ENCODE peak calls at places on chromosome 19, in six cellular contexts. B is mesenchymal stem cell, E is neuronal stem cell, T is H9, F is H1, I is IMR-90. J is an unnamed sample. For H3K4me1, the result is how much of the 10 kb centered on the place peaks cover.

GRCh38 chr19:19956431-19957075 is 55.8 kb downstream of the ZNF93 start:
- DNase-seq in E (peak), T (peak), I (no peak), B (no peak), F (peak), J (peak)

GRCh38 chr19:16015805-16016173 is 60.5 kb upstream of the TPM4 start:
- DNase-seq in T (no peak), F (no peak), E (no peak), I (no peak), B (no peak), J (no peak)

GRCh38 chr19:31675187-31675913 is 326.1 kb upstream of the TSHZ3 start:
- DNase-seq in F (no peak), I (peak), E (no peak), T (no peak), B (peak), J (no peak)

GRCh38 chr19:33175886-33176669 is 18.1 kb upstream of the LRP3 start:
- DNase-seq in T (no peak), E (no peak), B (peak), F (no peak), I (peak), J (peak)

GRCh38 chr19:7799640-7800355 is 30.2 kb upstream of the EVI5L start:
- DNase-seq in I (peak), T (peak), E (peak), F (peak), B (peak), J (peak)

GRCh38 chr19:29596080-29596479 is 10.0 kb upstream of the POP4 start:
- DNase-seq in T (no peak), E (no peak), B (no peak), F (no peak), I (no peak), J (peak)

GRCh38 chr19:6731822-6732221 is 5.6 kb downstream of the GPR108 start:
- DNase-seq in T (peak), F (no peak), E (no peak), B (no peak), I (no peak), J (no peak)

GRCh38 chr19:48926909-48927308 is 6.6 kb upstream of the DHDH start:
- DNase-seq in I (peak), B (peak), F (no peak), E (no peak), T (no peak), J (no peak)

GRCh38 chr19:53554804-53555203 is 16.9 kb downstream of the ZNF331 start:
- DNase-seq in B (no peak), T (no peak), I (no peak), F (no peak), E (no peak), J (no peak)

GRCh38 chr19:40603719-40604646 is 2.8 kb downstream of the LTBP4 start:
- DNase-seq in F (peak), T (peak), I (peak), B (peak), E (peak), J (peak)

GRCh38 chr19:50500060-50500752 is 10.8 kb downstream of the JOSD2 start:
- DNase-seq in T (peak), F (no peak), I (no peak), E (no peak), B (peak), J (peak)

GRCh38 chr19:36915992-36916830 is at the start of the genes ZNF568 and ZNF829:
- DNase-seq in T (peak), I (peak), B (peak), F (peak), E (peak), J (peak)

GRCh38 chr19:45798995-45799517 is 6.4 kb upstream of the DMWD start:
- DNase-seq in B (peak), F (no peak), E (no peak), T (peak), I (peak), J (peak)

GRCh38 chr19:35008891-35009341 is 8.8 kb downstream of the GRAMD1A start:
- DNase-seq in F (no peak), I (no peak), T (no peak), B (no peak), E (no peak), J (no peak)

GRCh38 chr19:5070922-5071321 is 102.0 kb downstream of the KDM4B start:
- DNase-seq in T (no peak), I (no peak), F (no peak), E (no peak), B (no peak), J (no peak)

GRCh38 chr19:34512254-34512796 is 30.8 kb downstream of the WTIP start:
- DNase-seq in E (no peak), F (no peak), B (no peak), I (no peak), T (no peak), J (no peak)

GRCh38 chr19:47040869-47041268 is 7.6 kb downstream of the TMEM160 start:
- DNase-seq in T (no peak), E (no peak), F (no peak), I (no peak), B (no peak), J (no peak)

GRCh38 chr19:2247433-2248101 is 1.6 kb upstream of the AMH start:
- DNase-seq in T (no peak), F (no peak), I (no peak), E (no peak), B (no peak), J (no peak)

GRCh38 chr19:48745208-48745995 is 1.3 kb downstream of the IZUMO1 start:
- DNase-seq in T (peak), I (peak), F (no peak), E (no peak), B (peak), J (peak)

GRCh38 chr19:35937345-35938281 is 1.4 kb downstream of the LRFN3 start:
- DNase-seq in I (no peak), F (no peak), E (no peak), T (no peak), B (no peak), J (peak)

GRCh38 chr19:54430306-54431254 is 15.3 kb downstream of the TTYH1 start:
- DNase-seq in I (no peak), F (no peak), B (peak), T (peak), E (no peak), J (peak)

GRCh38 chr19:8158411-8159074 is 9.2 kb upstream of the FBN3 start:
- DNase-seq in E (peak), B (peak), I (peak), T (peak), F (no peak), J (peak)

GRCh38 chr19:3250675-3251074 is 26.2 kb downstream of the CELF5 start:
- DNase-seq in F (no peak), I (no peak), B (no peak), T (no peak), E (no peak), J (peak)

GRCh38 chr19:58400916-58401824 is 5.7 kb downstream of the RNF225 start:
- DNase-seq in F (peak), T (peak), I (peak), B (peak), E (peak), J (peak)
- H2BK15ac ChIP-seq in F (peak), T (no peak), I (no peak), B (peak), E (peak), J (no peak)

DNA sequence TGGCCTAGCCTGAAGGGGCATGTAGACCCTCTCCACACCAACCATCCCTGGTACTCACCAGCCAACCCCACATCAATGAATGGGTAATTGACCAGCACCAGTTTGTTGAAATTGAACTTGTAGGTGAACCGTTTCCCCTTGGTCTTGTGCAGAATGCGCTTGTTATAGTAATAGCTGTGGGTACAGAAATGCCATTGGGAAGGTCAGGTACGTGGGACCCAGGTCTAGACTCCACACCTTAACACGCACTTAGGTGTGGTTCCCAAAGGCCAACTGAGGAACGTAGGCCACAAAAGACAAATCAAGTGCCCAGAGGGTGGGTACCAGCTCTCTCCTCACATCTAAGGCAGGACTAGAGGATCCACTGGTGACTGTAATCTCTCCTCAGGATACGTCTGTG is 5.2 kb downstream of the ERF start:
- DNase-seq in T (no peak), B (no peak), I (no peak), F (no peak), E (no peak), J (no peak)
- H3K27ac ChIP-seq in T (no peak), B (no peak), I (no peak), F (no peak), E (no peak), J (no peak)

GRCh38 chr19:18417250-18418033 is 1.8 kb upstream of the SSBP4 start:
- DNase-seq in E (peak), B (peak), F (no peak), I (peak), T (peak), J (peak)
- H3K4me1 ChIP-seq in E (half or more), B (half or more), F (under half), I (under half), T (under half), J (under half)

DNA sequence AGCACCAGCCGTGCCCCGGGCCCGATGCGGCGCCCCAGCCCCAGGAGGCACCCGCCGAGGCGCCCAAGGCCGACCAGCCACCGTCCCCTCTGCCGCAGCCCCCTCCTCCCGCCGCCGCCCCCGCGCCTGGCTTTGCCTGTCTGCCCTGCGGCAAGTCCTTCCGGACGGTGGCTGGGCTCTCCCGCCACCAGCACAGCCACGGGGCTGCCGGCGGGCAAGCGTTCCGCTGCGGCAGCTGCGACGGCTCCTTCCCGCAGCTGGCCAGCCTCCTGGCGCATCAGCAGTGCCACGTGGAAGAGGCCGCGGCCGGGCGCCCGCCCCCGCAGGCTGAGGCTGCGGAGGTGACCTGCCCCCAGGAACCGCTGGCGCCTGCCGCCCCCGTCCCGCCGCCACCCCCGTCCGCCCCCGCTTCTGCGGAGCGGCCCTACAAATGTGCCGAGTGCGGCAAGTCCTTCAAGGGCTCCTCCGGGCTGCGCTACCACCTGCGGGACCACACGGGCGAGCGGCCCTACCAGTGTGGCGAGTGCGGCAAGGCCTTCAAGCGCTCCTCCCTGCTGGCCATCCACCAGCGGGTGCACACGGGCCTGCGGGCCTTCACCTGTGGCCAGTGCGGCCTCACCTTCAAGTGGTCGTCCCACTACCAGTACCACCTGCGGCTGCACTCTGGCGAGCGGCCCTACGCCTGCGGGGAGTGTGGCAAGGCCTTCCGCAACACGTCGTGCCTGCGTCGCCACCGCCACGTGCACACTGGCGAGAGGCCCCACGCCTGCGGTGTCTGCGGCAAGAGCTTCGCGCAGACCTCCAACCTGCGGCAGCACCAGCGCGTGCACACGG is 2.6 kb upstream of the NAT14 start:
- DNase-seq in T (no peak), I (no peak), B (no peak), F (no peak), E (no peak), J (peak)
- H2BK15ac ChIP-seq in T (no peak), I (no peak), B (no peak), F (peak), E (peak), J (no peak)

GRCh38 chr19:11050323-11051114 is 38.7 kb upstream of the LDLR start:
- DNase-seq in E (no peak), I (no peak), T (no peak), B (no peak), F (no peak), J (no peak)
- H3K27ac ChIP-seq in E (no peak), I (no peak), T (no peak), B (no peak), F (no peak), J (no peak)